ENCODE peak calls at places on chromosome 12, in five cellular contexts. One of them, this sample, is unnamed.

GRCh38 chr12:31234053-31234835 is 91.7 kb downstream of the SINHCAF start:
- DNase-seq in posterior cingulate gyrus: no peak
- DNase-seq in EL: no peak
- DNase-seq in stimulated activated CD4-positive, alpha-beta T cell treated with anti-CD3 and anti-CD28 coated beads, Interleukin-12 subunit alpha, Interleukin-12 subunit beta, amount 100 ng/mL, for 24 hours: no peak
- DNase-seq in SW 1271: no peak
- DNase-seq in this sample: no peak

GRCh38 chr12:43856932-43857331 is 21.1 kb downstream of the TMEM117 start:
- DNase-seq in posterior cingulate gyrus: no peak
- DNase-seq in EL: no peak
- DNase-seq in stimulated activated CD4-positive, alpha-beta T cell treated with anti-CD3 and anti-CD28 coated beads, Interleukin-12 subunit alpha, Interleukin-12 subunit beta, amount 100 ng/mL, for 24 hours: no peak
- DNase-seq in SW 1271: no peak
- DNase-seq in this sample: no peak

GRCh38 chr12:51281202-51281924 is 11.1 kb upstream of the SMAGP start:
- DNase-seq in posterior cingulate gyrus: no peak
- DNase-seq in EL: peak
- DNase-seq in stimulated activated CD4-positive, alpha-beta T cell treated with anti-CD3 and anti-CD28 coated beads, Interleukin-12 subunit alpha, Interleukin-12 subunit beta, amount 100 ng/mL, for 24 hours: no peak
- DNase-seq in SW 1271: no peak
- DNase-seq in this sample: no peak

GRCh38 chr12:53097564-53098353 is at the start of gene IGFBP6:
- DNase-seq in posterior cingulate gyrus: peak
- DNase-seq in EL: peak
- DNase-seq in stimulated activated CD4-positive, alpha-beta T cell treated with anti-CD3 and anti-CD28 coated beads, Interleukin-12 subunit alpha, Interleukin-12 subunit beta, amount 100 ng/mL, for 24 hours: peak
- DNase-seq in SW 1271: no peak
- DNase-seq in this sample: peak

GRCh38 chr12:91003737-91004136 is 1.0 kb downstream of the EPYC start:
- DNase-seq in posterior cingulate gyrus: no peak
- DNase-seq in EL: no peak
- DNase-seq in stimulated activated CD4-positive, alpha-beta T cell treated with anti-CD3 and anti-CD28 coated beads, Interleukin-12 subunit alpha, Interleukin-12 subunit beta, amount 100 ng/mL, for 24 hours: no peak
- DNase-seq in SW 1271: no peak
- DNase-seq in this sample: no peak

GRCh38 chr12:25840678-25841077 is 117.8 kb upstream of the RASSF8 start:
- DNase-seq in posterior cingulate gyrus: no peak
- DNase-seq in EL: peak
- DNase-seq in stimulated activated CD4-positive, alpha-beta T cell treated with anti-CD3 and anti-CD28 coated beads, Interleukin-12 subunit alpha, Interleukin-12 subunit beta, amount 100 ng/mL, for 24 hours: no peak
- DNase-seq in SW 1271: no peak
- DNase-seq in this sample: no peak

GRCh38 chr12:124397807-124398577 is 103.1 kb downstream of the RFLNA start:
- DNase-seq in posterior cingulate gyrus: no peak
- DNase-seq in EL: no peak
- DNase-seq in stimulated activated CD4-positive, alpha-beta T cell treated with anti-CD3 and anti-CD28 coated beads, Interleukin-12 subunit alpha, Interleukin-12 subunit beta, amount 100 ng/mL, for 24 hours: no peak
- DNase-seq in SW 1271: no peak
- DNase-seq in this sample: no peak

GRCh38 chr12:2115101-2115845 is 62.5 kb downstream of the CACNA1C start:
- DNase-seq in posterior cingulate gyrus: no peak
- DNase-seq in EL: no peak
- DNase-seq in stimulated activated CD4-positive, alpha-beta T cell treated with anti-CD3 and anti-CD28 coated beads, Interleukin-12 subunit alpha, Interleukin-12 subunit beta, amount 100 ng/mL, for 24 hours: no peak
- DNase-seq in SW 1271: no peak
- DNase-seq in this sample: no peak

GRCh38 chr12:123602651-123603195 is 824 bp downstream of the DDX55 start:
- DNase-seq in posterior cingulate gyrus: no peak
- DNase-seq in EL: peak
- DNase-seq in stimulated activated CD4-positive, alpha-beta T cell treated with anti-CD3 and anti-CD28 coated beads, Interleukin-12 subunit alpha, Interleukin-12 subunit beta, amount 100 ng/mL, for 24 hours: no peak
- DNase-seq in SW 1271: no peak
- DNase-seq in this sample: no peak

GRCh38 chr12:106138646-106139421 is at the start of gene NUAK1:
- DNase-seq in posterior cingulate gyrus: peak
- DNase-seq in EL: peak
- DNase-seq in stimulated activated CD4-positive, alpha-beta T cell treated with anti-CD3 and anti-CD28 coated beads, Interleukin-12 subunit alpha, Interleukin-12 subunit beta, amount 100 ng/mL, for 24 hours: no peak
- DNase-seq in SW 1271: no peak
- DNase-seq in this sample: peak

This sample was measured in dorsolateral prefrontal cortex.